ENCODE peak calls at places on chromosomes 16 and 17, in six cellular contexts. B is lower leg skin, J is nephron progenitor cell, T is Caco-2, G is activated B cell treated with CpG ODN at 0.5 μM for 24 hours, W is colonic mucosa. F is an unnamed sample.

GRCh38 chr16:86511317-86512161 is 1.2 kb downstream of the FOXF1 start:
- DNase-seq in W (no peak), T (no peak), J (no peak), G (no peak), B (no peak), F (peak)

GRCh38 chr17:2872282-2872681 is 76.0 kb downstream of the RAP1GAP2 start:
- DNase-seq in T (no peak), J (no peak), G (no peak), B (no peak), W (no peak), F (no peak)

GRCh38 chr16:73390936-73391335 is 343.0 kb upstream of the ZFHX3 start:
- DNase-seq in J (no peak), G (no peak), T (no peak), W (no peak), B (no peak), F (no peak)

GRCh38 chr16:58501242-58502131 is 1.5 kb downstream of the NDRG4 start:
- DNase-seq in W (no peak), J (peak), G (peak), T (peak), B (no peak), F (peak)

GRCh38 chr16:76653390-76654026 is 376.3 kb downstream of the CNTNAP4 start:
- DNase-seq in G (no peak), J (peak), B (no peak), T (peak), W (no peak), F (peak)

GRCh38 chr17:43719578-43719977 is 39.0 kb downstream of the SOST start:
- DNase-seq in J (no peak), T (no peak), G (no peak), B (no peak), W (no peak), F (no peak)

GRCh38 chr17:15364615-15365014 is 23.2 kb upstream of the TEKT3 start:
- DNase-seq in B (peak), T (no peak), W (no peak), J (no peak), G (no peak), F (no peak)

GRCh38 chr17:45791041-45791582 is 7.0 kb downstream of the CRHR1 start:
- DNase-seq in T (no peak), W (no peak), J (no peak), B (no peak), G (no peak), F (no peak)

GRCh38 chr17:14396542-14396941 is 95.7 kb downstream of the HS3ST3B1 start:
- DNase-seq in T (no peak), B (no peak), J (no peak), G (no peak), W (no peak), F (no peak)

GRCh38 chr16:55297062-55297909 is 26.7 kb upstream of the IRX6 start:
- DNase-seq in B (no peak), J (no peak), W (no peak), G (no peak), T (no peak), F (no peak)

GRCh38 chr16:1788708-1789100 is 4.8 kb downstream of the IGFALS start:
- DNase-seq in G (no peak), J (no peak), T (no peak), B (no peak), W (no peak), F (no peak)

GRCh38 chr17:49514374-49514738 is 19.3 kb downstream of the NGFR start:
- DNase-seq in W (no peak), T (peak), J (no peak), G (no peak), B (no peak), F (no peak)

GRCh38 chr16:7888421-7888820 is 555.8 kb downstream of the RBFOX1 start:
- DNase-seq in G (no peak), T (no peak), W (no peak), J (peak), B (no peak), F (no peak)

GRCh38 chr16:86050591-86051375 is 151.8 kb downstream of the IRF8 start:
- DNase-seq in G (no peak), W (no peak), B (no peak), J (no peak), T (no peak), F (no peak)

GRCh38 chr17:42651392-42651791 is 7.7 kb upstream of the TUBG2 start:
- DNase-seq in J (no peak), B (no peak), T (no peak), W (no peak), G (no peak), F (no peak)

GRCh38 chr17:79587945-79588344 is 22.9 kb downstream of the RBFOX3 start:
- DNase-seq in T (no peak), G (no peak), B (no peak), J (no peak), W (no peak), F (no peak)

GRCh38 chr17:79707931-79708891 is 22.5 kb upstream of the ENPP7 start:
- DNase-seq in G (peak), W (peak), T (peak), B (no peak), J (peak), F (peak)

GRCh38 chr17:20948984-20949777 is 93.6 kb downstream of the USP22 start:
- DNase-seq in W (no peak), J (no peak), T (no peak), B (no peak), G (no peak), F (no peak)

GRCh38 chr16:85222151-85222863 is 110.0 kb upstream of the CIBAR2 start:
- DNase-seq in T (no peak), W (no peak), G (no peak), B (no peak), J (peak), F (no peak)

GRCh38 chr16:77993586-77993985 is 28.8 kb upstream of the CLEC3A start:
- DNase-seq in B (no peak), G (no peak), J (no peak), T (no peak), W (peak), F (no peak)

GRCh38 chr17:78032166-78032565 is 73.7 kb downstream of the TNRC6C start:
- DNase-seq in G (no peak), J (no peak), W (no peak), B (no peak), T (no peak), F (no peak)

GRCh38 chr16:67241008-67241900 is 6.0 kb downstream of the FHOD1 start:
- DNase-seq in J (no peak), W (peak), B (no peak), T (peak), G (no peak), F (no peak)

GRCh38 chr17:17540935-17541639 is 44.9 kb upstream of the RASD1 start:
- DNase-seq in G (no peak), B (no peak), T (no peak), W (no peak), J (no peak), F (no peak)

GRCh38 chr17:79027274-79027924 is 3.4 kb downstream of the C1QTNF1 start:
- DNase-seq in J (no peak), B (no peak), W (no peak), G (peak), T (peak), F (no peak)

GRCh38 chr17:77508047-77508715 is 367.4 kb downstream of the SEC14L1 start:
- DNase-seq in G (no peak), J (no peak), B (no peak), W (no peak), T (no peak), F (no peak)

GRCh38 chr17:4130715-4131114 is 12.1 kb downstream of the ZZEF1 start:
- DNase-seq in G (no peak), T (no peak), B (peak), W (peak), J (no peak), F (no peak)

GRCh38 chr16:67105251-67105650 is 4.5 kb upstream of the PHAF1 start:
- DNase-seq in T (no peak), G (no peak), J (no peak), B (no peak), W (no peak), F (no peak)

GRCh38 chr16:22813946-22814325 is at the start of gene HS3ST2:
- DNase-seq in T (no peak), G (no peak), J (peak), B (peak), W (peak), F (peak)

GRCh38 chr16:1916654-1916990 is 1.6 kb downstream of the HS3ST6 start:
- DNase-seq in G (no peak), B (no peak), W (no peak), T (no peak), J (no peak), F (no peak)

GRCh38 chr16:50371936-50372595 is 3.3 kb upstream of the BRD7 start:
- DNase-seq in J (peak), B (no peak), W (no peak), T (peak), G (no peak), F (no peak)

GRCh38 chr17:44922746-44923470 is 7.6 kb upstream of the GFAP start:
- DNase-seq in B (no peak), J (no peak), W (no peak), T (peak), G (no peak), F (no peak)

GRCh38 chr16:29756654-29757053 is 10.9 kb upstream of the C16orf54 start:
- DNase-seq in T (no peak), G (no peak), W (no peak), J (no peak), B (no peak), F (no peak)

GRCh38 chr16:74455619-74456289 is 34.5 kb upstream of the CLEC18B start:
- DNase-seq in J (no peak), B (no peak), G (no peak), W (no peak), T (peak), F (no peak)

GRCh38 chr16:10577305-10578202 is 2.8 kb downstream of the EMP2 start:
- DNase-seq in G (no peak), B (no peak), W (peak), T (no peak), J (peak), F (no peak)

GRCh38 chr17:65627108-65627507 is 65.7 kb upstream of the AXIN2 start:
- DNase-seq in J (no peak), W (peak), B (no peak), T (no peak), G (no peak), F (no peak)

GRCh38 chr16:75580-76501 is 2.2 kb upstream of the MPG start:
- DNase-seq in W (peak), G (no peak), B (peak), J (peak), T (peak), F (no peak)

GRCh38 chr16:72549878-72550277 is 377.9 kb upstream of the PMFBP1 start:
- DNase-seq in G (no peak), J (no peak), T (no peak), B (no peak), W (no peak), F (no peak)

GRCh38 chr17:9179602-9180001 is 158.3 kb downstream of the NTN1 start:
- DNase-seq in J (no peak), B (no peak), G (no peak), W (no peak), T (no peak), F (no peak)
- TF ChIP-seq CTCF in J (no peak), B (no peak), G (no peak), W (no peak), T (peak), F (no peak)

GRCh38 chr17:74297941-74298340 is 23.9 kb downstream of the DNAI2 start:
- DNase-seq in W (no peak), T (no peak), J (no peak), B (no peak), G (no peak), F (no peak)

GRCh38 chr17:74299618-74300009 is 25.6 kb downstream of the DNAI2 start:
- DNase-seq in G (no peak), B (no peak), J (no peak), W (no peak), T (no peak), F (no peak)

GRCh38 chr17:74295625-74296547 is 21.9 kb downstream of the DNAI2 start:
- DNase-seq in J (no peak), B (no peak), G (no peak), T (no peak), W (no peak), F (no peak)

GRCh38 chr17:74298690-74299617 is 24.9 kb downstream of the DNAI2 start:
- DNase-seq in B (no peak), T (no peak), W (no peak), J (no peak), G (no peak), F (no peak)

DNA sequence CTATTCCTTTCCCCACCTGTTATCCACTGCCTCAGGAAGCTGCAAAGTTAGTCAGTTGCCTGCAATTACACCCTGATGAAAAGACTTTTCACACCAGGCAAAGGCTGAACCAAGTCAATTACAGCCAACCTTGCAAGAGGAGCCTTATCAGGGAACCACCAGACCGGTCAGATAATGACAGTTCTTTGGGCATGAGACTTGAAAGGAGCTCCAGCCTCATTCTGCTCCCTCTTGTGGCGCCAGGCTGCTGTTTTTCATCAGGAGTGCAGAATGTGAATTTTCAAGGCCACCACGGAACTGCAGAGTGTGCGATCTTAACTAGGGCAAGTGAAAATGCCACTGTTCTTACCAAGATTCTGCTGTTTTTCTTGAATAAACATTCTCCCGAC is 22.5 kb downstream of the DNAI2 start:
- DNase-seq in G (no peak), T (peak), W (peak), B (peak), J (peak), F (no peak)
- TF ChIP-seq CTCF in G (no peak), T (peak), W (peak), B (no peak), J (peak), F (peak)

GRCh38 chr17:6603746-6604325 is 36.7 kb downstream of the KIAA0753 start:
- DNase-seq in J (no peak), B (no peak), G (no peak), W (no peak), T (no peak), F (no peak)
- TF ChIP-seq CTCF in J (no peak), B (no peak), G (no peak), W (no peak), T (no peak), F (no peak)

GRCh38 chr17:83076930-83077329 is 2.5 kb upstream of the METRNL start:
- DNase-seq in B (no peak), T (peak), W (no peak), J (no peak), G (no peak), F (peak)
- TF ChIP-seq CTCF in B (no peak), T (peak), W (no peak), J (no peak), G (no peak), F (peak)

GRCh38 chr16:4377573-4378146 is 6.0 kb downstream of the VASN start:
- DNase-seq in W (no peak), B (no peak), T (no peak), G (no peak), J (no peak), F (no peak)
- TF ChIP-seq CTCF in W (no peak), B (no peak), T (peak), G (no peak), J (peak), F (no peak)

DNA sequence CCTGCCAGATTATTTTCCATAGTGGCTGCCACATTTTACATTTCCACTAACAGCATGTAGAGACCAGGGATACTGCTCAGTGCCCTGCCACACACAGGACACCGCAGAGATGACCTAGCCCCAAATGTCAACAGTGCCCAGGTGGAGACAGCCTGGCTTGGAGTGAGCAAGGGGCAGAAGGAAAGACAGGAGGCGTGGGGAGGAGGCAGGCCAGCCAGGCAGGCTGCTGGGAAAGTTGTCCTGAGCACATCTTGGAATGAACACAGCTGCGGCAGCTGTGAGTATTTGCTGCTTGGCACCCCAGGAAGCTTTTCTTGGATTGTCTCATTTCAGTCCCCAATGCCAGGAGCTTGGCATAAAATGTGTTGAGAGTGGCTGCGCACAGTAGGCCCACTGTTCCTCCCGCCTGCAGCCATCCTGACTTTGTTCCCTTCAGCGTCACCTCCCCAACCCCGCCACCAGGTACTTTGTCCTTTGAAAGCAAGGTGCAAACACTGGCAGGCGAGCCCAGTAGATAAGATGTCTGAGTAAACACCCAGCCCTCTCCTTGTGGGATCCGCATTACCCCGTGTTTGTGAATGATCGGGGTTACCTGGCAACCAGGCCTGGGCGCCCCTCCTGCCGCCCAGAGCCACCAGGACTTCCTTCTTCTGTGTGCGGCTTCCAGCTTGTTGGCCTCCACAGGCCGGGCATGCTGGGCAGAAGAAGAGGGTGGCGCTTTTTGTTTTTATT is 114.0 kb downstream of the CMIP start:
- DNase-seq in G (no peak), T (peak), J (no peak), B (no peak), W (peak), F (no peak)
- TF ChIP-seq CTCF in G (no peak), T (no peak), J (no peak), B (no peak), W (no peak), F (no peak)

DNA sequence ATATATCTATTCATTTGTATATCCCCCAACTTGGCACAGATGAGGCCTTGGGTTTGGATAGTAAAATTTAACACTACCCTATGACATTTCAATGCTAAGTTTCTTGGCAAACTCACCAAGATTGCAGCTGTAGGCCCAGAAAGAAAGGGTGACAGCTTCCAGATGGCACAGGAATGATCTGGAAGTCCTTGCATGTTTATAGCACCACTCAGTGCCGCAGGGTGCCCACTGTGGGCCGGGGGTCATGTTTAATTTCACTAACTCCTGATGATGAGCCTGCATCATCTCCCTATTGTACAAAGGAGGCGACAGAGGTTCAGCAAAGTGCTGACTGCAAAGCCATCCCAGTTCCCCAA is 166.0 kb downstream of the XYLT1 start:
- DNase-seq in G (no peak), J (no peak), T (peak), B (no peak), W (peak), F (no peak)
- TF ChIP-seq CTCF in G (no peak), J (no peak), T (no peak), B (no peak), W (no peak), F (no peak)

F was measured in GM13976.